ENCODE peak calls at places on chromosomes 1 and 21, in five cellular contexts. O is heart left ventricle, B is GM12865, W is HL-60, N is body of pancreas. E is an unnamed sample.

GRCh38 chr1:103459385-103459784 is 66.1 kb upstream of the RNPC3 start:
- DNase-seq in O (no peak), W (no peak), N (no peak), B (no peak), E (no peak)

GRCh38 chr1:212699104-212699838 is 369 bp downstream of the BATF3 start:
- DNase-seq in O (peak), N (peak), B (peak), W (peak), E (peak)

GRCh38 chr1:77888071-77888428 is 374 bp upstream of the NEXN start:
- DNase-seq in O (peak), W (no peak), B (no peak), N (peak), E (no peak)

GRCh38 chr1:18637962-18638817 is 7.5 kb downstream of the PAX7 start:
- DNase-seq in O (no peak), B (no peak), W (no peak), N (no peak), E (no peak)

GRCh38 chr21:45853703-45854342 is 127.7 kb upstream of the COL6A1 start:
- DNase-seq in O (no peak), W (no peak), N (no peak), B (no peak), E (no peak)

GRCh38 chr1:113804421-113805255 is 7.6 kb downstream of the RSBN1 start:
- DNase-seq in O (no peak), N (peak), W (no peak), B (no peak), E (no peak)

GRCh38 chr21:24955275-24955961 is 651.9 kb downstream of the MRPL39 start:
- DNase-seq in N (no peak), W (no peak), B (peak), O (no peak), E (no peak)

GRCh38 chr1:94843846-94844245 is 23.7 kb downstream of the SLC44A3 start:
- DNase-seq in N (no peak), O (no peak), B (no peak), W (no peak), E (no peak)

GRCh38 chr21:44842087-44842486 is 24.2 kb upstream of the SUMO3 start:
- DNase-seq in O (no peak), N (no peak), B (no peak), W (no peak), E (no peak)

GRCh38 chr1:24379733-24380315 is 33.8 kb downstream of the STPG1 start:
- DNase-seq in W (no peak), N (no peak), O (no peak), B (no peak), E (no peak)

GRCh38 chr1:3372317-3372716 is 82.1 kb upstream of the ARHGEF16 start:
- DNase-seq in W (no peak), O (no peak), N (no peak), B (no peak), E (no peak)

GRCh38 chr1:43274804-43275180 is 5.0 kb downstream of the TMEM125 start:
- DNase-seq in O (no peak), N (no peak), B (no peak), W (no peak), E (peak)

GRCh38 chr1:34086561-34086960 is 78.5 kb downstream of the CSMD2 start:
- DNase-seq in W (no peak), B (no peak), N (no peak), O (no peak), E (no peak)

GRCh38 chr1:51750218-51750617 is 128.3 kb downstream of the NRDC start:
- DNase-seq in W (no peak), B (no peak), O (no peak), N (no peak), E (no peak)

GRCh38 chr1:213245270-213245669 is 194.2 kb downstream of the RPS6KC1 start:
- DNase-seq in W (no peak), B (no peak), O (no peak), N (no peak), E (no peak)

GRCh38 chr1:157069596-157069995 is 24.1 kb upstream of the ARHGEF11 start:
- DNase-seq in N (no peak), O (no peak), W (no peak), B (no peak), E (no peak)

GRCh38 chr1:215768303-215768702 is 201.2 kb downstream of the KCTD3 start:
- DNase-seq in B (no peak), N (no peak), O (no peak), W (no peak), E (no peak)

GRCh38 chr1:192809286-192810252 is 730 bp downstream of the RGS2 start:
- DNase-seq in O (peak), N (peak), B (peak), W (peak), E (no peak)

GRCh38 chr21:42113926-42114409 is 42.9 kb downstream of the UMODL1 start:
- DNase-seq in B (no peak), N (peak), W (peak), O (no peak), E (peak)

GRCh38 chr1:79629414-79629813 is 622.9 kb upstream of the ADGRL4 start:
- DNase-seq in O (no peak), B (no peak), N (no peak), W (no peak), E (no peak)

GRCh38 chr1:179177182-179177581 is 52.3 kb downstream of the ABL2 start:
- DNase-seq in N (no peak), W (no peak), B (no peak), O (peak), E (no peak)

GRCh38 chr1:180542113-180542512 is 16.7 kb upstream of the OVAAL start:
- DNase-seq in W (no peak), N (no peak), O (no peak), B (no peak), E (no peak)

GRCh38 chr1:29272171-29272907 is 36.0 kb downstream of the PTPRU start:
- DNase-seq in O (no peak), N (no peak), W (no peak), B (no peak), E (no peak)

GRCh38 chr21:34668803-34669148 is at the start of gene CLIC6:
- DNase-seq in N (no peak), W (no peak), O (no peak), B (peak), E (no peak)

GRCh38 chr21:34671891-34672290 is 3.1 kb downstream of the CLIC6 start:
- DNase-seq in W (no peak), N (no peak), B (no peak), O (no peak), E (no peak)

GRCh38 chr21:34669149-34669879 is 520 bp downstream of the CLIC6 start:
- DNase-seq in W (no peak), N (no peak), B (peak), O (no peak), E (no peak)

GRCh38 chr21:34670962-34671348 is 2.2 kb downstream of the CLIC6 start:
- DNase-seq in W (no peak), O (no peak), N (no peak), B (peak), E (no peak)

GRCh38 chr21:34670220-34670961 is 1.6 kb downstream of the CLIC6 start:
- DNase-seq in O (no peak), N (no peak), B (peak), W (no peak), E (no peak)
- H3K4me3 ChIP-seq in O (peak), N (peak), B (peak), W (peak), E (peak)

GRCh38 chr1:1629430-1630190 is 2.4 kb upstream of the MMP23B start:
- DNase-seq in N (no peak), W (no peak), B (peak), O (peak), E (peak)

GRCh38 chr1:1631793-1632420 is at the start of gene MMP23B:
- DNase-seq in O (peak), W (no peak), B (peak), N (no peak), E (peak)

GRCh38 chr1:1628656-1629429 is 3.1 kb upstream of the MMP23B start:
- DNase-seq in O (peak), W (no peak), B (peak), N (no peak), E (no peak)

GRCh38 chr1:1630191-1630964 is 1.6 kb upstream of the MMP23B start:
- DNase-seq in O (peak), W (peak), N (peak), B (peak), E (peak)

DNA sequence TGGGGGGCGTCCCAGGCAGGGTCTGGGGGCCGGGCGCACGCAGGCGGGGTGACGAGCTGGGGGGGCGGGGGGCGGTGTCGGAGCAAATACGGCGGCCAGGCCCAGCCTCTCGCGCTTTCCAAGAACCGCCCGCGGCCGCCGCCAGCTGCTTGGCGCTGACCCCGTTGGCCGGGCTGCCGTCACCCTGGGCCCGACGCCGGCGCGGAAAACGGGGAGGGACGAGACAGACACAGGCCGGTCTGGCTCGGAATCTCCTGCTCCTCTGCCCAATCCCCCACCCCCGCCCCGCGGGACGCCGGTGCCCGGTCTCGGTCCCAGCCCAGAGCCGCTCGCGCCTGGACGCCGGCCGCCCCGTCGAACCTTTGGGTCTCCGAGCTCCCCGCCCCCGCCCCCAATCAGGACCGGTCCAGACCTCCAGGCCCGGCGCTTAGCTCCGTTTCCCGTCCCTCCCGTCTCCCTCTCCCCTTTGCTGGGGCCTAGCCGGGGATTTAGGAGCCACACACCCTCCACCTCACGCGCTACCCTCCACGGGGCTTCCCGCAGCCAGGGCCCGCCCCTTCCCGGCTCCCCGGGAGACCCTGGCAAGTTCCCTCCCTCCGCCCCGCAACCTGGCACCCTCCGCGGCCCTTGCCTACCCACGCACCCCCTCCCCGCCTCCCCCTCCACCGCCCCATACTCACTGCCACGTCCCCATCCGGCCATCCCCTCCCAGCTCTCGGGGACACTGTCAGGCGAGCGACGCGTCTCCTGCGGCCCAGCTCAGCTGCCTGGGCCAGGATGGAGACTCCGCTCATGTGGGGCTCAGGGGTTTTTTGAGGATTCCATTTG is 794 bp upstream of the MMP23B start:
- DNase-seq in B (peak), O (peak), N (no peak), W (no peak), E (peak)
- H3K4me3 ChIP-seq in B (peak), O (peak), N (no peak), W (no peak), E (no peak)

DNA sequence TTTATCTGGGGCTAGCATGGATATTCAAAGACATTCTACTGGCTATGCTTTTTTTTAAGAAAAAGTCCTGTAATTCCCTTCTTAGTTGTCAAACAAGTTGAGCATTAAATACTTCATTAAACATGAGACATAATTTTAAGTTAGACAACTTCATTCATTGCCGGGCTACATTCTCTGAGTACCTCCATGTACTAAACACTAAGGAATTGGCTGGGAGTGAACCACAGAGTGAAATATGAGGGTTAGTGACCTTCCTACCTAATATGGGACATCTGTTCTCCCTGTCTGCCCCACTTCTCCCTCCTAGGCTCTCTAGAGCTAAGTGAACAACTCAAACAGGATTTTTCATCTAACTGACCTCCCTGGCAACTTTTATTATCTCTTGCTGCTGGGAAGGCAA is 370.4 kb downstream of the VAV3 start:
- DNase-seq in O (no peak), N (no peak), B (no peak), W (no peak), E (no peak)
- H3K4me3 ChIP-seq in O (no peak), N (no peak), B (no peak), W (no peak), E (no peak)

DNA sequence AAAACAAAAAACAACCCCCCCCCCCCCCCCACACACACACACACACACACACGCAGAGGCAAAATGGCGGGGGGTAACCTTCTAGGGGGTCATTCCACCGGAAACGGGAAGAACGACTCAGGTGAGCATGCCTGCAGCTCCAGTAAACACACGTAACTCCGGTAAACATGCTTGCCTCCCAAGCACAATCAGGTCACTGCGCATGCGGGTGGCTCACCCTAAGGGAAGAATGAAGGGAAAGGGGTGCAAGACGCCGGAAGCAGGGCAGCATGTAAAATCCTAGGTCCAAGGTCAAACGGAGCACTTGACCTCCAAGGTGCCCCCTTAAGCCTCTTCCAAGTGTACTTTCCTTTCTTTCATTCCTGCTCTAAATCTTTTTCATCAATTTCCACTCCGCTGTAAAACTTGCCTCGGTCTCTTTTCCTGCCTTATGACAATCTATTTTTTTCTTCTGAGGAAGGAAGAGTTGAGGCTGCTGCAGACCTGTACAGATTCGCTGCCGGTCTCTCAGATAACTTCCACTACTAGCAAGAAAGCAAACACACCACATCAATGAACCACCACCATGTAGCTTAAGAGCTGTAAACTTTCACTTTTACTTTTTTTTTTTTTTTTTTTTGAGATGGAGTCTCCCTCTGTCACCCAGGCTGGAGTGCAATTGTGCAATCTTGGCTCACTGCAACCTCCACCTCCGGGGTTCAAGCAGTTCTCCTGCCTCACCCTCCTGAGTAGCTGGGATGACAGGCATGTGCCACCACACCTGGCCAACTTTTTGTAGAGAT is 21.0 kb upstream of the CBR3 start:
- DNase-seq in O (no peak), W (peak), B (peak), N (peak), E (peak)
- H3K4me3 ChIP-seq in O (no peak), W (peak), B (no peak), N (no peak), E (peak)